ENCODE peak calls at places on chromosomes 4 and X, in five cellular contexts. One of them, this sample, is unnamed.

GRCh38 chr4:182277402-182277801 is 34.2 kb downstream of the TENM3 start:
- DNase-seq in HL-60: no peak
- DNase-seq in heart right ventricle: no peak
- DNase-seq in GM12878: no peak
- DNase-seq in osteocyte: no peak
- DNase-seq in this sample: no peak

GRCh38 chrX:21907250-21907649 is 33.3 kb upstream of the SMS start:
- DNase-seq in HL-60: no peak
- DNase-seq in heart right ventricle: no peak
- DNase-seq in GM12878: no peak
- DNase-seq in osteocyte: no peak
- DNase-seq in this sample: no peak

GRCh38 chrX:112341598-112341997 is 259.0 kb upstream of the TRPC5 start:
- DNase-seq in HL-60: no peak
- DNase-seq in heart right ventricle: no peak
- DNase-seq in GM12878: no peak
- DNase-seq in osteocyte: no peak
- DNase-seq in this sample: no peak

GRCh38 chrX:123223859-123224258 is 39.8 kb downstream of the GRIA3 start:
- DNase-seq in HL-60: no peak
- DNase-seq in heart right ventricle: no peak
- DNase-seq in GM12878: peak
- DNase-seq in osteocyte: no peak
- DNase-seq in this sample: no peak

GRCh38 chr4:183905593-183906485 is 732 bp downstream of the STOX2 start:
- DNase-seq in HL-60: no peak
- DNase-seq in heart right ventricle: peak
- DNase-seq in GM12878: no peak
- DNase-seq in osteocyte: no peak
- DNase-seq in this sample: no peak

GRCh38 chr4:8643441-8643840 is 50.9 kb downstream of the CPZ start:
- DNase-seq in HL-60: no peak
- DNase-seq in heart right ventricle: no peak
- DNase-seq in GM12878: no peak
- DNase-seq in osteocyte: no peak
- DNase-seq in this sample: no peak

GRCh38 chrX:44908198-44908597 is 35.2 kb downstream of the KDM6A start:
- DNase-seq in HL-60: no peak
- DNase-seq in heart right ventricle: no peak
- DNase-seq in GM12878: no peak
- DNase-seq in osteocyte: no peak
- DNase-seq in this sample: no peak

GRCh38 chrX:106100442-106100841 is 61.9 kb upstream of the SERPINA7 start:
- DNase-seq in HL-60: no peak
- DNase-seq in heart right ventricle: no peak
- DNase-seq in GM12878: no peak
- DNase-seq in osteocyte: no peak
- DNase-seq in this sample: no peak

GRCh38 chr4:141074098-141074878 is 59.0 kb downstream of the RNF150 start:
- DNase-seq in HL-60: no peak
- DNase-seq in heart right ventricle: no peak
- DNase-seq in GM12878: no peak
- DNase-seq in osteocyte: no peak
- DNase-seq in this sample: no peak

GRCh38 chr4:145609494-145610427 is 9.4 kb upstream of the MMAA start:
- DNase-seq in HL-60: peak
- DNase-seq in heart right ventricle: no peak
- DNase-seq in GM12878: peak
- DNase-seq in osteocyte: no peak
- DNase-seq in this sample: peak

GRCh38 chr4:5711479-5712184 is 631 bp downstream of the EVC start:
- DNase-seq in HL-60: no peak
- DNase-seq in heart right ventricle: peak
- DNase-seq in GM12878: no peak
- DNase-seq in osteocyte: no peak
- DNase-seq in this sample: no peak

GRCh38 chr4:113356452-113356851 is 307.0 kb downstream of the ANK2 start:
- DNase-seq in HL-60: no peak
- DNase-seq in heart right ventricle: no peak
- DNase-seq in GM12878: no peak
- DNase-seq in osteocyte: no peak
- DNase-seq in this sample: no peak
- TF ChIP-seq CTCF in HL-60: no peak
- TF ChIP-seq CTCF in heart right ventricle: no peak
- TF ChIP-seq CTCF in GM12878: no peak
- TF ChIP-seq CTCF in osteocyte: no peak
- TF ChIP-seq CTCF in this sample: no peak

DNA sequence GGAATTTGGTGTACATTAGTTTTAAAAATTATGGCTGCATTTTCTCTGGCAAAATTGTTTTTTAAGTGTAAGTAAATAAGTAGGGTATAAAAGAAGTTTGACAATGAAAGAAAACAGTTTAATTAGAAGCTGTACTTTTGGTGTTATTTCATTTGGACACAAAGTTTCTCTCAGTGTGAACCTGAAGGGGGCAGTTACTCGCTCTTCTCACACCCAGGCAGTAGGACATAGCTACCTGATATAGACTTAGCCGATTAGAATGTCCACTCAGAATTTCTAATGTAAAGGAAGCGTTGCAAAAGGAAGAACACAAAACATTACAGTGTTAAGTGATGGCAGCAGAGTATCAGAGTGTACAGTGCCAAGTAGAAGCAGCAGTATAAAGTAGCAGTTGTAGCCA is 311.9 kb upstream of the TECRL start:
- DNase-seq in HL-60: no peak
- DNase-seq in heart right ventricle: no peak
- DNase-seq in GM12878: no peak
- DNase-seq in osteocyte: no peak
- DNase-seq in this sample: no peak
- TF ChIP-seq CTCF in HL-60: no peak
- TF ChIP-seq CTCF in heart right ventricle: no peak
- TF ChIP-seq CTCF in GM12878: no peak
- TF ChIP-seq CTCF in osteocyte: no peak
- TF ChIP-seq CTCF in this sample: no peak

GRCh38 chrX:56564182-56564885 is 907 bp downstream of the UBQLN2 start:
- DNase-seq in HL-60: no peak
- DNase-seq in heart right ventricle: peak
- DNase-seq in GM12878: no peak
- DNase-seq in osteocyte: peak
- DNase-seq in this sample: peak

GRCh38 chrX:56564921-56565861 is 1.8 kb downstream of the UBQLN2 start:
- DNase-seq in HL-60: no peak
- DNase-seq in heart right ventricle: no peak
- DNase-seq in GM12878: no peak
- DNase-seq in osteocyte: no peak
- DNase-seq in this sample: no peak

GRCh38 chrX:56563231-56564116 is at the start of gene UBQLN2:
- DNase-seq in HL-60: peak
- DNase-seq in heart right ventricle: peak
- DNase-seq in GM12878: no peak
- DNase-seq in osteocyte: peak
- DNase-seq in this sample: peak
- TF ChIP-seq CTCF in HL-60: no peak
- TF ChIP-seq CTCF in heart right ventricle: no peak
- TF ChIP-seq CTCF in GM12878: no peak
- TF ChIP-seq CTCF in osteocyte: peak
- TF ChIP-seq CTCF in this sample: no peak

DNA sequence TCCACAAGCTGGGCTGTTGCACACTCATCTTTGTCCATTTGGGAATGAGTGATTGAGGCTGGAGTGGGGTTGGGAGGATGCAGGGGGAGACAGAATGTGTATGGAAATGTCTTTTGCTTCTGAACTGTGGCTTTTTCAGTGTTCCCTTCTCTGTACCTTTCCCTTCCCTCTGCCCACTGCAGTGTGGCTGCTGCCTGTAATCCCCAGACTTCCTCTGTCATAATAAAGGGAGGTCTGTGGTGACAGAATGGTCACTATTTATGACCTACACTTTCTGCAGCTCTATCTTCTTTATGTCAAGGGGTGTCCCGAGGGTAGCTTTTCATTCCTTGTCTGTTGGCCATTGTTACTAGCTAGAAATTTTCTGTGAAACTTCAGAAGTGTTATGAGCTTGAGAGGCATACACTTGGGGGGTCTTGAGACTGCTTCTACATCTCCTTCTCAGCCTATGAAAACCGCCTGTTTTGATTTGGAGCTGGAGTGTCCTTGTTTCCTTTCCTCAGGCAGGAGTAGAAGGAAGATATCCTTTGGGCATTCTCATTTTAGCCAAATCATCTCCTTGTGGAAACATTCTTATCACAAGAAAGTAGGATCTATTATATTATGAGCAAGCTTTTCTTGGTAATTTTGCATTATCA is 63.0 kb downstream of the ANK2 start:
- DNase-seq in HL-60: no peak
- DNase-seq in heart right ventricle: no peak
- DNase-seq in GM12878: no peak
- DNase-seq in osteocyte: no peak
- DNase-seq in this sample: no peak
- TF ChIP-seq CTCF in HL-60: no peak
- TF ChIP-seq CTCF in heart right ventricle: no peak
- TF ChIP-seq CTCF in GM12878: no peak
- TF ChIP-seq CTCF in osteocyte: no peak
- TF ChIP-seq CTCF in this sample: no peak

GRCh38 chr4:16582036-16582435 is 316.4 kb downstream of the LDB2 start:
- DNase-seq in HL-60: no peak
- DNase-seq in heart right ventricle: no peak
- DNase-seq in GM12878: no peak
- DNase-seq in osteocyte: no peak
- DNase-seq in this sample: no peak

GRCh38 chr4:16583764-16584163 is 314.7 kb downstream of the LDB2 start:
- DNase-seq in HL-60: no peak
- DNase-seq in heart right ventricle: no peak
- DNase-seq in GM12878: no peak
- DNase-seq in osteocyte: no peak
- DNase-seq in this sample: no peak

GRCh38 chr4:16585053-16585452 is 313.4 kb downstream of the LDB2 start:
- DNase-seq in HL-60: no peak
- DNase-seq in heart right ventricle: no peak
- DNase-seq in GM12878: no peak
- DNase-seq in osteocyte: no peak
- DNase-seq in this sample: no peak

GRCh38 chr4:16581117-16581516 is 317.3 kb downstream of the LDB2 start:
- DNase-seq in HL-60: no peak
- DNase-seq in heart right ventricle: no peak
- DNase-seq in GM12878: no peak
- DNase-seq in osteocyte: no peak
- DNase-seq in this sample: no peak

GRCh38 chr4:16582526-16582925 is 315.9 kb downstream of the LDB2 start:
- DNase-seq in HL-60: no peak
- DNase-seq in heart right ventricle: no peak
- DNase-seq in GM12878: no peak
- DNase-seq in osteocyte: no peak
- DNase-seq in this sample: no peak
- TF ChIP-seq CTCF in HL-60: no peak
- TF ChIP-seq CTCF in heart right ventricle: peak
- TF ChIP-seq CTCF in GM12878: no peak
- TF ChIP-seq CTCF in osteocyte: no peak
- TF ChIP-seq CTCF in this sample: no peak

DNA sequence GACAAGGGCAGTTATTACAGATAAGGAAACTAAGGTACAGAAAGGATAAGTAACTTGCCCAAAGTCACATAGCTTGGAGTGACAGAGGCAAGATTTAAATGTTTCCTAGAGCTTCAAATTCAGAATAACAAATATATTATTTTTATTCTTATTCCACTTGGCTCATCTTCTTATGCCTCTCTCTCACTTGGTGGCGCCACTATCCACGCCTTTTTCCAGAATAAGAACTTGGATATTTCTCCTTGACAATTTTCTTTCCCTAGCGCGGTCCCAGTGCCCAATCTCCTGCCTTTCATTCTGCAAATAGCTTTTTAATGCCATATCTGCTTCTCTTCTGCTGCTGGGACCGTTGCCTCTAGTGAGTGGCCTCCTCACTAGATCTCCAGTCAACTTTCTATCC is 78.5 kb downstream of the MSN start:
- DNase-seq in HL-60: no peak
- DNase-seq in heart right ventricle: no peak
- DNase-seq in GM12878: no peak
- DNase-seq in osteocyte: no peak
- DNase-seq in this sample: no peak
- TF ChIP-seq CTCF in HL-60: no peak
- TF ChIP-seq CTCF in heart right ventricle: no peak
- TF ChIP-seq CTCF in GM12878: peak
- TF ChIP-seq CTCF in osteocyte: no peak
- TF ChIP-seq CTCF in this sample: peak

GRCh38 chrX:31297881-31298280 is 226.0 kb upstream of the FTHL17 start:
- DNase-seq in HL-60: no peak
- DNase-seq in heart right ventricle: no peak
- DNase-seq in GM12878: no peak
- DNase-seq in osteocyte: no peak
- DNase-seq in this sample: no peak
- TF ChIP-seq CTCF in HL-60: no peak
- TF ChIP-seq CTCF in heart right ventricle: no peak
- TF ChIP-seq CTCF in GM12878: no peak
- TF ChIP-seq CTCF in osteocyte: no peak
- TF ChIP-seq CTCF in this sample: no peak

This sample was measured in GM10248.